ENCODE peak calls at places on chromosomes 7 and 10, in ten cellular contexts. L, N, B, D, C, G, E, J, O and S are unnamed samples. For H3K36me3, the result is how much of the 10 kb centered on the place peaks cover.

GRCh38 chr10:102422586-102423129 is 2.0 kb downstream of the FBXL15 start:
- DNase-seq in N (peak), J (peak), B (no peak), L (peak), D (peak), E (peak), G (peak), O (no peak), C (peak), S (peak)

GRCh38 chr10:30625110-30625509 is 4.4 kb downstream of the LYZL2 start:
- DNase-seq in B (no peak), O (no peak), E (peak), L (no peak), D (no peak), C (no peak), J (no peak), N (no peak), G (no peak), S (no peak)

GRCh38 chr7:139482662-139483466 is 609 bp downstream of the KLRG2 start:
- DNase-seq in J (peak), G (no peak), D (peak), O (no peak), E (peak), C (no peak), B (no peak), N (peak), L (no peak), S (peak)

GRCh38 chr7:140512317-140513000 is 33.2 kb upstream of the MKRN1 start:
- DNase-seq in B (no peak), C (no peak), O (no peak), E (no peak), J (peak), D (no peak), G (no peak), N (peak), L (peak), S (no peak)

GRCh38 chr7:108413337-108413736 is 42.9 kb downstream of the NRCAM start:
- DNase-seq in J (no peak), N (no peak), D (no peak), O (no peak), B (no peak), E (no peak), G (no peak), C (no peak), L (no peak), S (no peak)

GRCh38 chr7:92404170-92404614 is 43.1 kb upstream of the GATAD1 start:
- DNase-seq in B (no peak), N (peak), G (no peak), D (peak), E (no peak), L (no peak), J (no peak), C (no peak), O (no peak), S (peak)

GRCh38 chr10:126252884-126253612 is 135.2 kb downstream of the ADAM12 start:
- DNase-seq in B (no peak), O (peak), E (peak), L (no peak), N (peak), C (no peak), D (no peak), J (no peak), G (no peak), S (no peak)

GRCh38 chr7:11206131-11206921 is 232.7 kb downstream of the PHF14 start:
- DNase-seq in C (no peak), D (no peak), O (no peak), J (no peak), L (no peak), N (no peak), G (no peak), E (no peak), B (no peak), S (no peak)

GRCh38 chr10:22932626-22933370 is 4.9 kb downstream of the ARMC3 start:
- DNase-seq in E (no peak), J (no peak), L (no peak), O (no peak), C (no peak), B (no peak), G (no peak), D (no peak), N (no peak), S (no peak)

GRCh38 chr10:116587878-116588590 is 2.7 kb upstream of the PNLIPRP1 start:
- DNase-seq in O (no peak), C (no peak), N (no peak), B (no peak), E (no peak), J (no peak), L (no peak), D (no peak), G (no peak), S (no peak)

GRCh38 chr10:43372751-43373445 is 1.5 kb downstream of the FXYD4 start:
- DNase-seq in N (no peak), B (no peak), C (no peak), L (peak), J (no peak), D (no peak), E (no peak), O (no peak), G (no peak), S (peak)

GRCh38 chr10:35598379-35598778 is 6.8 kb upstream of the GJD4 start:
- DNase-seq in O (no peak), N (peak), B (no peak), J (no peak), G (no peak), E (no peak), D (peak), C (no peak), L (no peak), S (no peak)

GRCh38 chr10:119305860-119306513 is 98.6 kb downstream of the GRK5 start:
- DNase-seq in E (peak), N (peak), B (peak), O (peak), D (no peak), C (peak), L (no peak), J (no peak), G (peak), S (no peak)

GRCh38 chr7:47361229-47361628 is 220.7 kb downstream of the TNS3 start:
- DNase-seq in N (no peak), D (no peak), B (no peak), G (no peak), L (no peak), J (no peak), O (no peak), E (no peak), C (no peak), S (no peak)

GRCh38 chr10:19158870-19159269 is 110.3 kb downstream of the MALRD1 start:
- DNase-seq in J (no peak), E (no peak), G (no peak), B (no peak), L (no peak), C (no peak), N (no peak), O (no peak), D (no peak), S (no peak)

GRCh38 chr7:45153238-45153637 is 4.4 kb upstream of the RAMP3 start:
- DNase-seq in L (no peak), E (no peak), N (no peak), G (no peak), D (peak), J (no peak), C (no peak), B (no peak), O (no peak), S (no peak)

GRCh38 chr7:129875745-129876411 is 76.9 kb downstream of the UBE2H start:
- DNase-seq in J (no peak), E (peak), O (no peak), N (peak), G (no peak), C (no peak), L (no peak), B (no peak), D (no peak), S (no peak)

GRCh38 chr10:132306951-132307751 is 599 bp downstream of the STK32C start:
- DNase-seq in G (no peak), J (peak), O (no peak), E (no peak), C (peak), L (peak), D (peak), N (no peak), B (no peak), S (peak)

GRCh38 chr10:112981553-112981952 is 31.5 kb downstream of the TCF7L2 start:
- DNase-seq in E (peak), C (no peak), O (no peak), G (peak), N (no peak), L (no peak), D (no peak), B (no peak), J (no peak), S (no peak)

GRCh38 chr10:7011994-7012393 is 398.8 kb downstream of the SFMBT2 start:
- DNase-seq in O (no peak), C (no peak), J (no peak), E (no peak), D (no peak), G (no peak), N (no peak), B (no peak), L (no peak), S (no peak)

GRCh38 chr10:126496771-126497545 is 108.7 kb upstream of the ADAM12 start:
- DNase-seq in J (no peak), O (no peak), B (no peak), G (peak), D (no peak), N (no peak), C (no peak), L (no peak), E (no peak), S (no peak)

GRCh38 chr7:142496545-142496991 is 238.7 kb upstream of the PRSS58 start:
- DNase-seq in G (peak), O (no peak), N (peak), D (no peak), B (no peak), E (peak), C (no peak), J (no peak), L (no peak), S (peak)

GRCh38 chr10:7866191-7866590 is 47.9 kb downstream of the TAF3 start:
- DNase-seq in N (no peak), L (no peak), B (no peak), J (no peak), C (no peak), O (no peak), G (no peak), E (peak), D (no peak), S (no peak)

GRCh38 chr7:130732980-130733865 is 784 bp downstream of the KLF14 start:
- DNase-seq in D (peak), J (peak), G (peak), O (no peak), L (peak), B (no peak), C (peak), N (no peak), E (peak), S (peak)

GRCh38 chr10:109898666-109899577 is 24.4 kb downstream of the XPNPEP1 start:
- DNase-seq in D (peak), J (no peak), N (no peak), O (no peak), E (no peak), C (no peak), B (no peak), G (no peak), L (peak), S (no peak)

GRCh38 chr7:47420117-47420780 is 161.7 kb downstream of the TNS3 start:
- DNase-seq in C (no peak), J (no peak), E (no peak), O (no peak), G (no peak), B (no peak), N (no peak), D (no peak), L (no peak), S (no peak)

GRCh38 chr10:114499120-114499519 is 94.8 kb upstream of the AFAP1L2 start:
- DNase-seq in O (no peak), D (no peak), B (no peak), N (no peak), L (no peak), G (no peak), J (no peak), C (no peak), E (no peak), S (no peak)

GRCh38 chr10:27746364-27747095 is 911 bp upstream of the MKX start:
- DNase-seq in O (no peak), E (no peak), J (no peak), G (no peak), N (no peak), D (peak), C (no peak), B (no peak), L (no peak), S (peak)

GRCh38 chr10:130425881-130426435 is 289.8 kb downstream of the GLRX3 start:
- DNase-seq in D (peak), L (no peak), J (no peak), E (no peak), N (no peak), C (no peak), G (no peak), B (no peak), O (no peak), S (no peak)

GRCh38 chr7:149635561-149636329 is 137.6 kb downstream of the ZNF467 start:
- DNase-seq in J (no peak), N (no peak), D (peak), G (no peak), E (no peak), B (no peak), C (no peak), L (no peak), O (no peak), S (peak)

GRCh38 chr7:157568785-157569584 is 232.2 kb downstream of the DNAJB6 start:
- DNase-seq in D (peak), G (peak), E (peak), O (no peak), B (no peak), J (peak), L (no peak), C (peak), N (peak), S (peak)

GRCh38 chr10:93416824-93417223 is 65.3 kb downstream of the MYOF start:
- DNase-seq in L (no peak), D (peak), G (no peak), B (no peak), N (no peak), C (no peak), O (no peak), J (no peak), E (no peak), S (no peak)

GRCh38 chr7:30698481-30698880 is 16.2 kb upstream of the CRHR2 start:
- DNase-seq in N (no peak), B (no peak), C (no peak), O (no peak), L (no peak), G (no peak), J (no peak), D (no peak), E (no peak), S (peak)

GRCh38 chr7:121395494-121395960 is 581 bp downstream of the FAM3C start:
- DNase-seq in L (peak), C (no peak), O (no peak), N (peak), J (peak), D (peak), E (peak), B (no peak), G (peak), S (no peak)

GRCh38 chr10:117262296-117263293 is 21.7 kb downstream of the SLC18A2 start:
- DNase-seq in L (no peak), E (no peak), J (no peak), D (no peak), N (no peak), G (no peak), B (no peak), C (no peak), O (no peak), S (no peak)

GRCh38 chr10:84534168-84534567 is 205.8 kb downstream of the CCSER2 start:
- DNase-seq in L (no peak), D (no peak), E (no peak), C (no peak), B (no peak), N (no peak), G (no peak), J (no peak), O (no peak), S (no peak)

GRCh38 chr10:101952196-101952595 is 103.8 kb downstream of the ARMH3 start:
- DNase-seq in D (no peak), N (no peak), J (no peak), B (no peak), L (no peak), E (peak), O (peak), C (no peak), G (no peak), S (no peak)

GRCh38 chr7:36021367-36021766 is 131.7 kb upstream of the EEPD1 start:
- DNase-seq in D (peak), L (no peak), B (no peak), G (peak), O (no peak), C (no peak), N (peak), J (no peak), E (peak), S (peak)

GRCh38 chr7:74097937-74098614 is 14.5 kb downstream of the LIMK1 start:
- DNase-seq in G (no peak), D (no peak), L (no peak), J (no peak), C (peak), N (peak), O (peak), B (no peak), E (peak), S (peak)
- H3K36me3 ChIP-seq in G (under half), D (under half), L (under half), J (under half), C (half or more), N (under half), O (under half), B (under half), E (under half), S (under half)

DNA sequence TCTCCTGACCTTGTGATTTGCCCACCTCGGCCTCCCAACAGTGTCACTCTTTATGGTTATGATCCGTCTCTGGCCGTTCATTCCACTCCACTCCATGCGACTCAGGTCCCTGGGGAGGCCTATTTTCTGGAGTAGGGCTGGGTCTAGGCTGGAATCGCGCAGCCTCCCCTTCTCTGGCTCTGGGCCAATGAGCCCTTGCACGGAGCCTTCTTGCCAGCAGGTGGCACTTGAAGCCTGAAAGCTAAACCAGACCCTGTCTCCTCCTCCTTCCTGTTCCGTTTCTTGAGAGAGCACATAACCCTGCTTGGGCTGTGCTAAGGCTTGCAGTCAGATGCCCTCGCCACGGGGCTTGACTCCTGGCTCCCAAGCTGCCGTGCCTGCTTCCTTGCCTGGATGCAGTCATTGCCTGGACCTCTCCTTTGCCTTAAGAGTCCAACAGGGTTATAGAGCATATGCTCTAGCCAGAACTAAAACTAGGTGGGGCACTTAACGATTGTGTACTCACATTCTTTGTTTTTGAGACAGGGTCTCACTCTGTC is 9.6 kb upstream of the DNAJB12 start:
- DNase-seq in E (peak), C (peak), L (peak), N (peak), G (peak), B (peak), O (peak), D (peak), J (peak), S (peak)
- H3K4me3 ChIP-seq in E (no peak), C (peak), L (no peak), N (no peak), G (no peak), B (peak), O (no peak), D (no peak), J (no peak), S (no peak)

GRCh38 chr10:17689137-17689536 is 45.2 kb downstream of the STAM start:
- DNase-seq in L (no peak), N (no peak), B (no peak), J (no peak), G (no peak), C (no peak), E (no peak), O (no peak), D (no peak), S (no peak)
- H3K36me3 ChIP-seq in L (under half), N (under half), B (under half), J (under half), G (under half), C (under half), E (under half), O (under half), D (under half), S (under half)

GRCh38 chr10:59363446-59363958 is 1.2 kb upstream of the FAM13C start:
- DNase-seq in C (no peak), J (no peak), L (no peak), E (no peak), G (no peak), N (no peak), B (no peak), D (no peak), O (no peak), S (no peak)
- H3K4me3 ChIP-seq in C (peak), J (peak), L (no peak), E (peak), G (no peak), N (no peak), B (peak), D (peak), O (no peak), S (no peak)

GRCh38 chr10:70115948-70116682 is 16.5 kb downstream of the AIFM2 start:
- DNase-seq in B (no peak), O (no peak), N (peak), D (peak), G (peak), L (no peak), J (peak), C (peak), E (peak), S (peak)

GRCh38 chr10:70114902-70115301 is 17.7 kb downstream of the AIFM2 start:
- DNase-seq in D (no peak), E (no peak), G (no peak), N (no peak), B (no peak), O (no peak), L (no peak), C (no peak), J (no peak), S (no peak)

GRCh38 chr10:70109064-70109729 is 23.4 kb downstream of the AIFM2 start:
- DNase-seq in J (no peak), C (no peak), L (peak), N (no peak), G (no peak), O (no peak), D (no peak), E (no peak), B (no peak), S (no peak)

GRCh38 chr10:70106958-70107791 is 25.4 kb downstream of the AIFM2 start:
- DNase-seq in C (no peak), B (no peak), L (no peak), O (no peak), D (peak), E (peak), N (no peak), G (no peak), J (no peak), S (peak)

DNA sequence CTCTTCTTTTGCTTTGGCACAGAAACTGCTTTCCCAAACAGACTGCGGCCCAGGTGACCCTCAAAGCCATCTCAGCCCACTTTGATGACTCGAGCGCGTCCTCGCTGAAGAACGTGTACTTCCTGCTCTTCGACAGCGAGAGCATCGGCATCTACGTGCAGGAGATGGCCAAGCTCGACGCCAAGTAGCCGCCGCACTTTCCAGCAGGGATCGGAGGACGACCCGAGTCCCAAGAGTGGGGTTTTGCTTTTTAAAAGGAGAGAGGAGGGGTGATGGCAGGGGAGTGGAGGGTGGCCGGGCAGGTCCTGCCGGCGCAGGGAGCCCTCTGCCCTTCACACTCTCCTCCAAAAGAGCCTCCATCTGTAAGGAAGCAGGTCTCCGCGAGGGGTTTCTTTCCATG is 21.1 kb downstream of the AIFM2 start:
- DNase-seq in O (no peak), D (no peak), C (no peak), N (no peak), L (no peak), E (no peak), J (no peak), G (no peak), B (no peak), S (no peak)
- H3K36me3 ChIP-seq in O (under half), D (under half), C (half or more), N (under half), L (under half), E (under half), J (under half), G (under half), B (under half), S (under half)

GRCh38 chr7:152537639-152538038 is 101.8 kb upstream of the KMT2C start:
- DNase-seq in B (no peak), G (no peak), E (no peak), N (no peak), O (no peak), L (no peak), C (no peak), J (no peak), D (no peak), S (no peak)
- H3K4me3 ChIP-seq in B (no peak), G (no peak), E (no peak), N (no peak), O (no peak), L (no peak), C (no peak), J (no peak), D (no peak), S (no peak)

DNA sequence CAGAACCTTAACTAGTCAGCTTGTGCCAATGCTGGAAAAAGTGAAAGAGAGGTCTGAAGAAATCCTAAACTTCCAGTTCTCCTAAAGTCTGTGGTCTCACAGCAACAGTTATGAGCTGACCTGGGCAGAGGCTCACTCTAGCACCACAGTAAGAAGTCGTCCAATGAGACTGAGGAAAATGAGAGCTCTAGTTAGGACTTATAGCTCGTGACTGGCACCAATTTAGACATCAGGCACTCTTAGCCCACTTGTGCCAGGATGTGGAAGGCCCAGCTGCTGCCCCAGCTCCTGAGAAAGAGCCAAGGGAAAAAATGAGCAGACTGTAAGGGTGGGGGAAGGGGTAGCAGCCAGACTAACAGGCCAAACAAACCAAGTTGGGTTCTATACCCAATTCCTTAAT is 7.6 kb downstream of the MMS19 start:
- DNase-seq in B (no peak), J (no peak), N (no peak), G (no peak), D (no peak), O (no peak), C (no peak), E (no peak), L (no peak), S (no peak)
- H3K36me3 ChIP-seq in B (under half), J (under half), N (under half), G (under half), D (under half), O (under half), C (under half), E (under half), L (under half), S (under half)